ENCODE peak calls at places on chromosomes 12 and 14, in eight cellular contexts. One of them, this sample, is unnamed.

GRCh38 chr12:89781161-89781560 is 72.5 kb upstream of the ATP2B1 start:
- ATAC-seq in right lobe of liver: peak; percentile 50
- ATAC-seq in body of pancreas: no peak
- ATAC-seq in HepG2: no peak
- ATAC-seq in heart left ventricle: no peak
- ATAC-seq in gastrocnemius medialis: no peak
- ATAC-seq in IMR-90: no peak
- ATAC-seq in upper lobe of left lung: no peak
- ATAC-seq in this sample: no peak

GRCh38 chr12:119803391-119803791 is 73.7 kb downstream of the CIT start:
- ATAC-seq in right lobe of liver: no peak
- ATAC-seq in body of pancreas: no peak
- ATAC-seq in HepG2: no peak
- ATAC-seq in heart left ventricle: peak; percentile 44
- ATAC-seq in gastrocnemius medialis: peak; percentile 48
- ATAC-seq in IMR-90: peak; percentile 52
- ATAC-seq in upper lobe of left lung: no peak
- ATAC-seq in this sample: no peak

GRCh38 chr14:62082779-62083178 is 320.6 kb downstream of the SNAPC1 start:
- ATAC-seq in right lobe of liver: no peak
- ATAC-seq in body of pancreas: no peak
- ATAC-seq in HepG2: no peak
- ATAC-seq in heart left ventricle: no peak
- ATAC-seq in gastrocnemius medialis: no peak
- ATAC-seq in IMR-90: no peak
- ATAC-seq in upper lobe of left lung: no peak
- ATAC-seq in this sample: no peak

GRCh38 chr12:112599871-112600270 is 181.1 kb downstream of the PTPN11 start:
- ATAC-seq in right lobe of liver: peak; percentile 99
- ATAC-seq in body of pancreas: no peak
- ATAC-seq in HepG2: peak; percentile 100
- ATAC-seq in heart left ventricle: no peak
- ATAC-seq in gastrocnemius medialis: no peak
- ATAC-seq in IMR-90: no peak
- ATAC-seq in upper lobe of left lung: peak; percentile 37
- ATAC-seq in this sample: no peak

GRCh38 chr12:77830502-77830901 is at the start of gene NAV3:
- ATAC-seq in right lobe of liver: peak; percentile 35
- ATAC-seq in body of pancreas: peak; percentile 35
- ATAC-seq in HepG2: no peak
- ATAC-seq in heart left ventricle: peak; percentile 43
- ATAC-seq in gastrocnemius medialis: no peak
- ATAC-seq in IMR-90: no peak
- ATAC-seq in upper lobe of left lung: no peak
- ATAC-seq in this sample: peak; percentile 76

GRCh38 chr12:20616093-20616492 is 79.0 kb upstream of the SLCO1C1 start:
- ATAC-seq in right lobe of liver: no peak
- ATAC-seq in body of pancreas: no peak
- ATAC-seq in HepG2: no peak
- ATAC-seq in heart left ventricle: no peak
- ATAC-seq in gastrocnemius medialis: no peak
- ATAC-seq in IMR-90: no peak
- ATAC-seq in upper lobe of left lung: no peak
- ATAC-seq in this sample: no peak

GRCh38 chr12:52063081-52063985 is 6.4 kb upstream of the ATG101 start:
- ATAC-seq in right lobe of liver: no peak
- ATAC-seq in body of pancreas: no peak
- ATAC-seq in HepG2: peak; percentile 26
- ATAC-seq in heart left ventricle: peak; percentile 3
- ATAC-seq in gastrocnemius medialis: peak; percentile 40
- ATAC-seq in IMR-90: no peak
- ATAC-seq in upper lobe of left lung: no peak
- ATAC-seq in this sample: no peak

GRCh38 chr12:6347367-6348338 is 5.8 kb upstream of the TNFRSF1A start:
- ATAC-seq in right lobe of liver: peak; percentile 46
- ATAC-seq in body of pancreas: peak; percentile 67
- ATAC-seq in HepG2: no peak
- ATAC-seq in heart left ventricle: peak; percentile 79
- ATAC-seq in gastrocnemius medialis: peak; percentile 46
- ATAC-seq in IMR-90: peak; percentile 12
- ATAC-seq in upper lobe of left lung: peak; percentile 61
- ATAC-seq in this sample: peak; percentile 82

GRCh38 chr12:12194206-12194605 is 72.6 kb downstream of the LRP6 start:
- ATAC-seq in right lobe of liver: no peak
- ATAC-seq in body of pancreas: no peak
- ATAC-seq in HepG2: no peak
- ATAC-seq in heart left ventricle: no peak
- ATAC-seq in gastrocnemius medialis: no peak
- ATAC-seq in IMR-90: no peak
- ATAC-seq in upper lobe of left lung: no peak
- ATAC-seq in this sample: no peak

GRCh38 chr14:103721334-103722120 is 5.9 kb downstream of the ZFYVE21 start:
- ATAC-seq in right lobe of liver: no peak
- ATAC-seq in body of pancreas: no peak
- ATAC-seq in HepG2: no peak
- ATAC-seq in heart left ventricle: no peak
- ATAC-seq in gastrocnemius medialis: peak; percentile 31
- ATAC-seq in IMR-90: no peak
- ATAC-seq in upper lobe of left lung: no peak
- ATAC-seq in this sample: peak; percentile 51

GRCh38 chr12:50057896-50058670 is 687 bp downstream of the ASIC1 start:
- ATAC-seq in right lobe of liver: no peak
- ATAC-seq in body of pancreas: no peak
- ATAC-seq in HepG2: no peak
- ATAC-seq in heart left ventricle: no peak
- ATAC-seq in gastrocnemius medialis: no peak
- ATAC-seq in IMR-90: peak; percentile 19
- ATAC-seq in upper lobe of left lung: no peak
- ATAC-seq in this sample: no peak

GRCh38 chr12:16939871-16940306 is 333.9 kb upstream of the LMO3 start:
- ATAC-seq in right lobe of liver: peak; percentile 100
- ATAC-seq in body of pancreas: peak; percentile 98
- ATAC-seq in HepG2: peak; percentile 99
- ATAC-seq in heart left ventricle: no peak
- ATAC-seq in gastrocnemius medialis: no peak
- ATAC-seq in IMR-90: no peak
- ATAC-seq in upper lobe of left lung: peak; percentile 95
- ATAC-seq in this sample: no peak

GRCh38 chr14:90294872-90295271 is 36.9 kb downstream of the NRDE2 start:
- ATAC-seq in right lobe of liver: peak; percentile 67
- ATAC-seq in body of pancreas: no peak
- ATAC-seq in HepG2: no peak
- ATAC-seq in heart left ventricle: no peak
- ATAC-seq in gastrocnemius medialis: no peak
- ATAC-seq in IMR-90: no peak
- ATAC-seq in upper lobe of left lung: peak; percentile 54
- ATAC-seq in this sample: no peak

GRCh38 chr12:52202361-52203078 is 10.7 kb upstream of the KRT80 start:
- ATAC-seq in right lobe of liver: peak; percentile 4
- ATAC-seq in body of pancreas: no peak
- ATAC-seq in HepG2: no peak
- ATAC-seq in heart left ventricle: no peak
- ATAC-seq in gastrocnemius medialis: no peak
- ATAC-seq in IMR-90: peak; percentile 16
- ATAC-seq in upper lobe of left lung: peak; percentile 6
- ATAC-seq in this sample: no peak

GRCh38 chr14:67749341-67750110 is 47.8 kb downstream of the RDH12 start:
- ATAC-seq in right lobe of liver: no peak
- ATAC-seq in body of pancreas: no peak
- ATAC-seq in HepG2: no peak
- ATAC-seq in heart left ventricle: no peak
- ATAC-seq in gastrocnemius medialis: no peak
- ATAC-seq in IMR-90: no peak
- ATAC-seq in upper lobe of left lung: no peak
- ATAC-seq in this sample: no peak

GRCh38 chr12:30813741-30814687 is 59.3 kb upstream of the CAPRIN2 start:
- ATAC-seq in right lobe of liver: peak; percentile 55
- ATAC-seq in body of pancreas: no peak
- ATAC-seq in HepG2: no peak
- ATAC-seq in heart left ventricle: no peak
- ATAC-seq in gastrocnemius medialis: no peak
- ATAC-seq in IMR-90: peak; percentile 35
- ATAC-seq in upper lobe of left lung: no peak
- ATAC-seq in this sample: no peak

GRCh38 chr12:69555461-69555860 is 29.8 kb upstream of the CCT2 start:
- ATAC-seq in right lobe of liver: no peak
- ATAC-seq in body of pancreas: no peak
- ATAC-seq in HepG2: no peak
- ATAC-seq in heart left ventricle: no peak
- ATAC-seq in gastrocnemius medialis: no peak
- ATAC-seq in IMR-90: peak; percentile 97
- ATAC-seq in upper lobe of left lung: no peak
- ATAC-seq in this sample: no peak

GRCh38 chr12:68639396-68639767 is 28.7 kb downstream of the RAP1B start:
- ATAC-seq in right lobe of liver: no peak
- ATAC-seq in body of pancreas: no peak
- ATAC-seq in HepG2: no peak
- ATAC-seq in heart left ventricle: no peak
- ATAC-seq in gastrocnemius medialis: no peak
- ATAC-seq in IMR-90: no peak
- ATAC-seq in upper lobe of left lung: no peak
- ATAC-seq in this sample: no peak

GRCh38 chr12:45853550-45853949 is 124.0 kb downstream of the ARID2 start:
- ATAC-seq in right lobe of liver: no peak
- ATAC-seq in body of pancreas: no peak
- ATAC-seq in HepG2: no peak
- ATAC-seq in heart left ventricle: peak; percentile 11
- ATAC-seq in gastrocnemius medialis: no peak
- ATAC-seq in IMR-90: no peak
- ATAC-seq in upper lobe of left lung: no peak
- ATAC-seq in this sample: no peak

GRCh38 chr14:98501335-98501734 is 770.7 kb downstream of the BCL11B start:
- ATAC-seq in right lobe of liver: no peak
- ATAC-seq in body of pancreas: no peak
- ATAC-seq in HepG2: no peak
- ATAC-seq in heart left ventricle: no peak
- ATAC-seq in gastrocnemius medialis: no peak
- ATAC-seq in IMR-90: no peak
- ATAC-seq in upper lobe of left lung: no peak
- ATAC-seq in this sample: no peak

GRCh38 chr12:116370004-116370404 is 92.5 kb upstream of the MED13L start:
- ATAC-seq in right lobe of liver: no peak
- ATAC-seq in body of pancreas: no peak
- ATAC-seq in HepG2: no peak
- ATAC-seq in heart left ventricle: peak; percentile 38
- ATAC-seq in gastrocnemius medialis: peak; percentile 74
- ATAC-seq in IMR-90: peak; percentile 78
- ATAC-seq in upper lobe of left lung: no peak
- ATAC-seq in this sample: peak; percentile 66

GRCh38 chr12:66482880-66483279 is 180.6 kb downstream of the HELB start:
- ATAC-seq in right lobe of liver: no peak
- ATAC-seq in body of pancreas: no peak
- ATAC-seq in HepG2: no peak
- ATAC-seq in heart left ventricle: no peak
- ATAC-seq in gastrocnemius medialis: no peak
- ATAC-seq in IMR-90: no peak
- ATAC-seq in upper lobe of left lung: no peak
- ATAC-seq in this sample: no peak
- H3K27me3 ChIP-seq in right lobe of liver: no peaks in the 10 kb centered on the region
- H3K27me3 ChIP-seq in body of pancreas: no peaks in the 10 kb centered on the region
- H3K27me3 ChIP-seq in HepG2: no peaks in the 10 kb centered on the region
- H3K27me3 ChIP-seq in heart left ventricle: no peaks in the 10 kb centered on the region
- H3K27me3 ChIP-seq in gastrocnemius medialis: no peaks in the 10 kb centered on the region
- H3K27me3 ChIP-seq in IMR-90: no peaks in the 10 kb centered on the region
- H3K27me3 ChIP-seq in upper lobe of left lung: no peaks in the 10 kb centered on the region
- H3K27me3 ChIP-seq in this sample: no peaks in the 10 kb centered on the region

DNA sequence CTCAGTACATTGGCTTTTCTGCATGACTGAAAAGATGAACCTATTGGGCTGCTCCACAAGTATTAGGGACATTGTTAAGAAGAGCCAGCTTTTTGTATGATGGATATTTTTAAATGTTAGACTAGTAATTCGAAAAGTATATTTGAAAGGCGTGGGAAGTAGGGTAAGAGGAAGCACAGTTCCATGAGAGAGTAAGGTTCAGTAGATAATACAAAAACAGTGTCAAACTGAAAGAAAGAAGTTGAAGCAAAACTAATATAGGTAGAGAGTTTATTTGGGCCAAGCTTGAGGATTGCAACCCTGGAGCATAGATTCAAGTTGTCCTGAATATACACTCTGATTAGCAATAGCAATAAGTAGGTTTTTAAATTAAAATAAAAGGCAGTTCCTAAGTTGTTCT is 193.9 kb downstream of the RASSF9 start:
- ATAC-seq in right lobe of liver: no peak
- ATAC-seq in body of pancreas: no peak
- ATAC-seq in HepG2: no peak
- ATAC-seq in heart left ventricle: no peak
- ATAC-seq in gastrocnemius medialis: no peak
- ATAC-seq in IMR-90: no peak
- ATAC-seq in upper lobe of left lung: no peak
- ATAC-seq in this sample: no peak
- TF ChIP-seq POLR2A in right lobe of liver: no peak
- TF ChIP-seq POLR2A in body of pancreas: no peak
- TF ChIP-seq POLR2A in HepG2: no peak
- TF ChIP-seq POLR2A in heart left ventricle: no peak
- TF ChIP-seq POLR2A in gastrocnemius medialis: no peak
- TF ChIP-seq POLR2A in IMR-90: no peak
- TF ChIP-seq POLR2A in upper lobe of left lung: no peak
- TF ChIP-seq POLR2A in this sample: no peak

DNA sequence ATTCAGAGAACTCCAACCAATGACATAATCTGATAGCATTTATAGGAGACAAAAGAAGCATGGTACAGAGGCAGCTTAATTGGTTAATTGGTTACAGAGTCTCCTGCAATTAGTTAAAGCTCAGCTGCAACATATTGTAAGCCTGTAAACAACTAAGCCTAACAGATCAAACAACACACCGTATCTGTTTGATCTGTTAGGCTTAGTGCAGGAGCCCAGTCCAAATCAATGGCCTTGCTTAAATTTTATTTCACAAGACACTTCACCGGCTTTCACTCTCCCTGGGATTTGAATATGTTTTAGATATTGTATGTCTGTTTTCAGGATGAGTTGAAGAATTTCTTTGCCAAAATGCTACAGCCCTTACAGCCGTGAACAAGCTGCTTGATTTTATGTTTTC is 5.4 kb upstream of the RNASE1 start:
- ATAC-seq in right lobe of liver: peak; percentile 70
- ATAC-seq in body of pancreas: peak; percentile 4
- ATAC-seq in HepG2: no peak
- ATAC-seq in heart left ventricle: no peak
- ATAC-seq in gastrocnemius medialis: no peak
- ATAC-seq in IMR-90: no peak
- ATAC-seq in upper lobe of left lung: no peak
- ATAC-seq in this sample: no peak
- H3K27me3 ChIP-seq in right lobe of liver: no peaks in the 10 kb centered on the region
- H3K27me3 ChIP-seq in body of pancreas: no peaks in the 10 kb centered on the region
- H3K27me3 ChIP-seq in HepG2: peaks cover under 1% of the 10 kb centered on the region
- H3K27me3 ChIP-seq in heart left ventricle: no peaks in the 10 kb centered on the region
- H3K27me3 ChIP-seq in gastrocnemius medialis: no peaks in the 10 kb centered on the region
- H3K27me3 ChIP-seq in IMR-90: no peaks in the 10 kb centered on the region
- H3K27me3 ChIP-seq in upper lobe of left lung: no peaks in the 10 kb centered on the region
- H3K27me3 ChIP-seq in this sample: no peaks in the 10 kb centered on the region

DNA sequence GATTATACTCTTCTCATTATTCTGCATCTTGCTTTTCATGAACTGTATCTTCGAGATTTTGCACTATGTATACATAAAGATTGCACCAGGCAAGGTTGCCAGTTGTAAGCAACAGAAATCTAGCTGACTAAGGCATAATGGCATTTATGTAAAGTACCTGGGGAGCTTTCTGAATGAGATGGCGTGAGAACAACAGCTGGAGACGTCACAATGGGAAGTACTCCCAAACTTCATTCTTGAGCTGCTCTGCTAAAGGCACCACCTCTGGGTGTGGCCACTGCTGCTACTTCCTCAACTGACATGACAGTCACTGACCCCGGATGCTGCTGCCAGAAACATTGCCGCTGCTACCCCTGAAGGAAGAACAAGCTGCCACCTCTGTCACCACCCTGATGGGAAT is 220.7 kb downstream of the NOVA1 start:
- ATAC-seq in right lobe of liver: no peak
- ATAC-seq in body of pancreas: no peak
- ATAC-seq in HepG2: no peak
- ATAC-seq in heart left ventricle: no peak
- ATAC-seq in gastrocnemius medialis: no peak
- ATAC-seq in IMR-90: no peak
- ATAC-seq in upper lobe of left lung: no peak
- ATAC-seq in this sample: no peak
- TF ChIP-seq POLR2A in right lobe of liver: no peak
- TF ChIP-seq POLR2A in body of pancreas: no peak
- TF ChIP-seq POLR2A in HepG2: no peak
- TF ChIP-seq POLR2A in heart left ventricle: no peak
- TF ChIP-seq POLR2A in gastrocnemius medialis: no peak
- TF ChIP-seq POLR2A in IMR-90: no peak
- TF ChIP-seq POLR2A in upper lobe of left lung: no peak
- TF ChIP-seq POLR2A in this sample: no peak

This sample was measured in gastroesophageal sphincter.